ENCODE peak calls at places on chromosomes 11 and 22, in four cellular contexts. P is ovary, H is AG10803, F is neural progenitor cell. T is an unnamed sample.

GRCh38 chr11:130847517-130847916 is 68.8 kb downstream of the SNX19 start:
- DNase-seq in P (no peak), H (peak; percentile 86), F (no peak), T (peak; percentile 75)

GRCh38 chr11:44065161-44065571 is 904 bp upstream of the ACCS start:
- DNase-seq in P (no peak), H (no peak), F (peak; percentile 65), T (no peak)

GRCh38 chr11:120020981-120021380 is 116.9 kb downstream of the TRIM29 start:
- DNase-seq in P (no peak), H (no peak), F (no peak), T (no peak)

GRCh38 chr11:43788394-43788793 is 92.2 kb upstream of the ALKBH3 start:
- DNase-seq in P (no peak), H (no peak), F (peak; percentile 27), T (no peak)

GRCh38 chr11:67245046-67245445 is 21.2 kb upstream of the GRK2 start:
- DNase-seq in P (no peak), H (no peak), F (no peak), T (no peak)

GRCh38 chr11:76598426-76598839 is 72.1 kb downstream of the LRRC32 start:
- DNase-seq in P (no peak), H (peak; percentile 55), F (peak; percentile 75), T (peak; percentile 68)

GRCh38 chr11:9132203-9132878 is 40.9 kb upstream of the SCUBE2 start:
- DNase-seq in P (no peak), H (no peak), F (no peak), T (no peak)

GRCh38 chr22:39960791-39961746 is 872 bp downstream of the TMA7B start:
- DNase-seq in P (no peak), H (peak; percentile 94), F (no peak), T (peak; percentile 98)

GRCh38 chr11:123318623-123319022 is 111.4 kb upstream of the GRAMD1B start:
- DNase-seq in P (no peak), H (no peak), F (no peak), T (no peak)

GRCh38 chr11:4684631-4685285 is 12.9 kb downstream of the OR51E2 start:
- DNase-seq in P (no peak), H (no peak), F (no peak), T (no peak)

GRCh38 chr22:50625568-50626313 is 2.2 kb downstream of the ARSA start:
- DNase-seq in P (no peak), H (no peak), F (peak; percentile 50), T (no peak)

GRCh38 chr11:131991606-131992005 is 621.2 kb downstream of the NTM start:
- DNase-seq in P (no peak), H (no peak), F (no peak), T (no peak)

GRCh38 chr11:48047616-48048015 is 67.3 kb downstream of the PTPRJ start:
- DNase-seq in P (no peak), H (peak; percentile 65), F (no peak), T (no peak)

GRCh38 chr11:129804012-129804411 is 11.6 kb upstream of the TMEM45B start:
- DNase-seq in P (no peak), H (no peak), F (no peak), T (no peak)

GRCh38 chr22:45125198-45125597 is 38.5 kb upstream of the NUP50 start:
- DNase-seq in P (no peak), H (peak; percentile 85), F (peak; percentile 39), T (peak; percentile 56)

GRCh38 chr11:66561975-66562248 is 6.5 kb downstream of the CTSF start:
- DNase-seq in P (no peak), H (no peak), F (no peak), T (no peak)

GRCh38 chr11:34052608-34053160 is 1.2 kb downstream of the CAPRIN1 start:
- DNase-seq in P (peak; percentile 54), H (no peak), F (peak; percentile 56), T (no peak)

GRCh38 chr22:37095113-37095512 is 14.4 kb downstream of the TMPRSS6 start:
- DNase-seq in P (no peak), H (no peak), F (no peak), T (no peak)

GRCh38 chr11:73577496-73577917 is 20.4 kb downstream of the FAM168A start:
- DNase-seq in P (no peak), H (peak; percentile 76), F (no peak), T (no peak)

GRCh38 chr11:95045791-95046190 is 3.4 kb upstream of the KDM4F start:
- DNase-seq in P (no peak), H (no peak), F (no peak), T (no peak)

GRCh38 chr11:94504689-94505293 is 7.5 kb upstream of the C11orf97 start:
- DNase-seq in P (no peak), H (peak; percentile 59), F (peak; percentile 56), T (peak; percentile 76)

GRCh38 chr11:134691985-134692384 is 279.9 kb upstream of the B3GAT1 start:
- DNase-seq in P (no peak), H (peak; percentile 4), F (no peak), T (peak; percentile 13)

GRCh38 chr11:88631497-88631896 is 294.0 kb upstream of the CTSC start:
- DNase-seq in P (no peak), H (no peak), F (peak; percentile 41), T (no peak)

GRCh38 chr11:1765871-1766718 is 2.4 kb upstream of the CTSD start:
- DNase-seq in P (peak; percentile 19), H (no peak), F (peak; percentile 45), T (no peak)

GRCh38 chr22:26918236-26918635 is 260.8 kb downstream of the MIAT start:
- DNase-seq in P (no peak), H (no peak), F (no peak), T (no peak)

GRCh38 chr11:120389693-120390584 is 53.7 kb downstream of the ARHGEF12 start:
- DNase-seq in P (no peak), H (no peak), F (no peak), T (no peak)

GRCh38 chr11:86091566-86091965 is 22.7 kb upstream of the PICALM start:
- DNase-seq in P (no peak), H (peak; percentile 95), F (no peak), T (peak; percentile 59)

GRCh38 chr11:116257871-116258270 is 514.9 kb downstream of the BUD13 start:
- DNase-seq in P (no peak), H (no peak), F (no peak), T (no peak)

GRCh38 chr11:113971506-113972195 is 3.3 kb upstream of the HTR3A start:
- DNase-seq in P (no peak), H (no peak), F (no peak), T (no peak)
- TF ChIP-seq CTCF in P (no peak), H (no peak), F (no peak), T (no peak)

DNA sequence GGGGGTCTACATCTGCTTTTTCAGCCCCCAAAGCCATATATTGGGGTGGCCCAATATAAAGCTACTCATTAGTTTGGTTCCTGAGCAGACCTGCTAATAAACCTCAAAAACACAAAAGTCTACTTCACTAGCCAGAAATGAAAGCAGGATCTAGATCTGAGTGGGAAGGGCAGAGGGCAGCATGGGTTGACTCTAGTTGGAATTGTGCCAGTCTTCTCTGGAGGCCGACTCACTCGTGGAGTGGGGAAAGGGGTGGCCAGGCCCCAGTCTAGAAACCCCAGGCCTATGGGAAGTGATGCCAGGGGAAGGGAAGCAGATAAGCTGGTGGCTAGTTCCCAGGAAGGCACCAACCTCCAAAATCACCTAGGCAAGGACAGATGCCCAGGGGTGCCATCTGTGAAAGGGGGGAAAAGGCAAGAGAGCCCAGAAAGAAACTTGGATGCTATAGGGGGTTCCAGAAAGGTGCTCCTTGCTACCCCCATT is 5.3 kb downstream of the PATZ1 start:
- DNase-seq in P (no peak), H (no peak), F (no peak), T (no peak)
- H3K4me3 ChIP-seq in P (no peak overlapping the region), H (no peak overlapping the region), F (no peak overlapping the region), T (no peak overlapping the region)

GRCh38 chr11:111696556-111696955 is 69.6 kb downstream of the PPP2R1B start:
- DNase-seq in P (no peak), H (peak; percentile 77), F (no peak), T (peak; percentile 49)

GRCh38 chr11:111699579-111700156 is 66.5 kb downstream of the PPP2R1B start:
- DNase-seq in P (no peak), H (no peak), F (no peak), T (no peak)

GRCh38 chr11:111698852-111699559 is 67.2 kb downstream of the PPP2R1B start:
- DNase-seq in P (no peak), H (no peak), F (no peak), T (peak; percentile 17)

GRCh38 chr11:111700186-111700585 is 66.0 kb downstream of the PPP2R1B start:
- DNase-seq in P (no peak), H (no peak), F (no peak), T (no peak)

DNA sequence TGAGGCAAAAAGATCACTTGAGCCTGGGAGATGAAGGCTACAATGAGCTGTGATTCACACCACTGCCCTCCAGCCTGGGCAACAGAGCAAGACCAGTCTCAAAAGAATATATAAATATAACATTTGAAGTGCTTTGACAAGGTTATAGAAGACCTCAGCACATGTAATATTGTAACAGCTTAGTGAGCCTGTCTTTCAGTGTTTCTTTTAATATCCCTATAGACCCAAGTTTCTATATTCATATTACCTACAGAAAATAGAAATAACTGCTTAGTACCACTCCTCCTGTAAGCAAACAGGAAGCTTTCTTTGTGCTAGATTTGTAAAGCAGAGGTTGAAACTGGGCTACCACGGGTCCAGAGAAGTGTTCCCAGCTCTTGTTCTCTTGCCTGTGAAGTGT is 68.3 kb downstream of the PPP2R1B start:
- DNase-seq in P (no peak), H (no peak), F (no peak), T (no peak)
- TF ChIP-seq CTCF in P (no peak), H (no peak), F (no peak), T (no peak)

DNA sequence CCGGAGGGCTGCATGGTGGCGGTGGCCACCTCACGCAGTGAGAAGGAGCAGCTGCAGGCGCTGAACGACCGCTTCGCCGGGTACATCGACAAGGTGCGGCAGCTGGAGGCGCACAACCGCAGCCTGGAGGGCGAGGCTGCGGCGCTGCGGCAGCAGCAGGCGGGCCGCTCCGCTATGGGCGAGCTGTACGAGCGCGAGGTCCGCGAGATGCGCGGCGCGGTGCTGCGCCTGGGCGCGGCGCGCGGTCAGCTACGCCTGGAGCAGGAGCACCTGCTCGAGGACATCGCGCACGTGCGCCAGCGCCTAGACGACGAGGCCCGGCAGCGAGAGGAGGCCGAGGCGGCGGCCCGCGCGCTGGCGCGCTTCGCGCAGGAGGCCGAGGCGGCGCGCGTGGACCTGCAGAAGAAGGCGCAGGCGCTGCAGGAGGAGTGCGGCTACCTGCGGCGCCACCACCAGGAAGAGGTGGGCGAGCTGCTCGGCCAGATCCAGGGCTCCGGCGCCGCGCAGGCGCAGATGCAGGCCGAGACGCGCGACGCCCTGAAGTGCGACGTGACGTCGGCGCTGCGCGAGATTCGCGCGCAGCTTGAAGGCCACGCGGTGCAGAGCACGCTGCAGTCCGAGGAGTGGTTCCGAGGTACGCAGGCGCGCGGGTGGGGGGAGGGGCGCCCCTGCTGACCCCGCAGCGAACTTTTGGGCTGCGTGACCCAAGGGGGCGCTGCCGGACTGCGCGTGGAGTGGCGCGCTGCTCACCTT is 670 bp downstream of the NEFH start:
- DNase-seq in P (peak; percentile 73), H (peak; percentile 35), F (peak; percentile 82), T (peak; percentile 72)
- H3K4me3 ChIP-seq in P (peak overlapping the region; percentile 11), H (peak overlapping the region; percentile 26), F (peak overlapping the region; percentile 28), T (peak overlapping the region; percentile 40)

GRCh38 chr11:60910711-60911366 is 3.1 kb upstream of the TMEM109 start:
- DNase-seq in P (no peak), H (no peak), F (no peak), T (no peak)
- TF ChIP-seq CTCF in P (no peak), H (no peak), F (no peak), T (no peak)

GRCh38 chr11:64920124-64920523 is 3.1 kb upstream of the ATG2A start:
- DNase-seq in P (no peak), H (no peak), F (no peak), T (no peak)
- H3K4me3 ChIP-seq in P (no peak overlapping the region), H (no peak overlapping the region), F (no peak overlapping the region), T (no peak overlapping the region)